ENCODE peak calls at places on chromosome 1, in nine cellular contexts. One of them, this sample, is unnamed.
A peak's percentile ranks its signal among the peaks of the same experiment; 100 is the strongest.

GRCh38 chr1:53652441-53653199 is 86.3 kb downstream of the GLIS1 start:
- DNase-seq in GM23338: no peak
- DNase-seq in stomach: no peak
- DNase-seq in endodermal cell: no peak
- DNase-seq in AG04450: no peak
- DNase-seq in esophagus squamous epithelium: no peak
- DNase-seq in left ventricle myocardium inferior: no peak
- DNase-seq in A549: no peak
- DNase-seq in heart right ventricle: no peak
- DNase-seq in this sample: no peak

GRCh38 chr1:34885405-34886247 is 26.1 kb upstream of the SMIM12 start:
- DNase-seq in GM23338: peak; percentile 90
- DNase-seq in stomach: peak; percentile 57
- DNase-seq in endodermal cell: peak; percentile 94
- DNase-seq in AG04450: no peak
- DNase-seq in esophagus squamous epithelium: no peak
- DNase-seq in left ventricle myocardium inferior: peak; percentile 64
- DNase-seq in A549: no peak
- DNase-seq in heart right ventricle: peak; percentile 42
- DNase-seq in this sample: no peak

GRCh38 chr1:96533820-96534219 is 187.8 kb upstream of the PTBP2 start:
- DNase-seq in GM23338: no peak
- DNase-seq in stomach: no peak
- DNase-seq in endodermal cell: no peak
- DNase-seq in AG04450: no peak
- DNase-seq in esophagus squamous epithelium: no peak
- DNase-seq in left ventricle myocardium inferior: no peak
- DNase-seq in A549: no peak
- DNase-seq in heart right ventricle: no peak
- DNase-seq in this sample: no peak

GRCh38 chr1:228887101-228887500 is 151.8 kb downstream of the RHOU start:
- DNase-seq in GM23338: no peak
- DNase-seq in stomach: no peak
- DNase-seq in endodermal cell: no peak
- DNase-seq in AG04450: no peak
- DNase-seq in esophagus squamous epithelium: no peak
- DNase-seq in left ventricle myocardium inferior: no peak
- DNase-seq in A549: no peak
- DNase-seq in heart right ventricle: no peak
- DNase-seq in this sample: no peak

GRCh38 chr1:46039571-46040052 is 92.8 kb downstream of the PIK3R3 start:
- DNase-seq in GM23338: no peak
- DNase-seq in stomach: no peak
- DNase-seq in endodermal cell: no peak
- DNase-seq in AG04450: no peak
- DNase-seq in esophagus squamous epithelium: no peak
- DNase-seq in left ventricle myocardium inferior: no peak
- DNase-seq in A549: no peak
- DNase-seq in heart right ventricle: peak; percentile 65
- DNase-seq in this sample: no peak

GRCh38 chr1:165891461-165891860 is 64.0 kb downstream of the UCK2 start:
- DNase-seq in GM23338: no peak
- DNase-seq in stomach: no peak
- DNase-seq in endodermal cell: no peak
- DNase-seq in AG04450: no peak
- DNase-seq in esophagus squamous epithelium: no peak
- DNase-seq in left ventricle myocardium inferior: no peak
- DNase-seq in A549: no peak
- DNase-seq in heart right ventricle: no peak
- DNase-seq in this sample: no peak

GRCh38 chr1:209404577-209404976 is 178.9 kb upstream of the CAMK1G start:
- DNase-seq in GM23338: no peak
- DNase-seq in stomach: no peak
- DNase-seq in endodermal cell: no peak
- DNase-seq in AG04450: no peak
- DNase-seq in esophagus squamous epithelium: no peak
- DNase-seq in left ventricle myocardium inferior: no peak
- DNase-seq in A549: no peak
- DNase-seq in heart right ventricle: no peak
- DNase-seq in this sample: no peak

GRCh38 chr1:235077571-235078479 is 50.8 kb downstream of the TOMM20 start:
- DNase-seq in GM23338: no peak
- DNase-seq in stomach: no peak
- DNase-seq in endodermal cell: no peak
- DNase-seq in AG04450: no peak
- DNase-seq in esophagus squamous epithelium: no peak
- DNase-seq in left ventricle myocardium inferior: no peak
- DNase-seq in A549: peak; percentile 40
- DNase-seq in heart right ventricle: no peak
- DNase-seq in this sample: no peak

GRCh38 chr1:245008761-245009160 is 144.4 kb upstream of the HNRNPU start:
- DNase-seq in GM23338: no peak
- DNase-seq in stomach: no peak
- DNase-seq in endodermal cell: no peak
- DNase-seq in AG04450: no peak
- DNase-seq in esophagus squamous epithelium: no peak
- DNase-seq in left ventricle myocardium inferior: no peak
- DNase-seq in A549: no peak
- DNase-seq in heart right ventricle: no peak
- DNase-seq in this sample: no peak

GRCh38 chr1:20430355-20431290 is 55.4 kb downstream of the CAMK2N1 start:
- DNase-seq in GM23338: peak; percentile 87
- DNase-seq in stomach: no peak
- DNase-seq in endodermal cell: peak; percentile 93
- DNase-seq in AG04450: no peak
- DNase-seq in esophagus squamous epithelium: no peak
- DNase-seq in left ventricle myocardium inferior: no peak
- DNase-seq in A549: peak; percentile 23
- DNase-seq in heart right ventricle: no peak
- DNase-seq in this sample: peak; percentile 9

DNA sequence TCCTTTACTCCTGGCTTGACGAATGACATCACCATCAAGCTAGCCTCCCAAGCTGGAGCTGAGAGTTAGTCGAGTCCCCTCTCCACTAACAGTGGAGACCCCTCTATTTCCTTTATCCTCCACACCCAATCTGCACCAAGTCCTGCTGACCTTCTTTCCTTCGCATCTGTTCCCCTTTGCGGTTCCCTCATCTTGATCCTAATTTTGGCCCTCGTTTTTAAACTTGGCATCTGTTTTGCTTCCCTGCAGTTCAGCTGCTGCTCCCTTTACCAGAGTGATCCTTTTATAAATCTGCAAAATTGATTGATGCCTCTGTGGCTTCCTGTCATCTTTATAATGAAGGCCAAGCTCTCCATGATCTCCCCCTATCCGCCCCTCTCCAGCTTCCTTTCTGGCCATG is 49.0 kb upstream of the TSPAN2 start:
- DNase-seq in GM23338: no peak
- DNase-seq in stomach: no peak
- DNase-seq in endodermal cell: no peak
- DNase-seq in AG04450: no peak
- DNase-seq in esophagus squamous epithelium: no peak
- DNase-seq in left ventricle myocardium inferior: no peak
- DNase-seq in A549: no peak
- DNase-seq in heart right ventricle: no peak
- DNase-seq in this sample: no peak
- H3K27ac ChIP-seq in GM23338: no peak overlapping the region
- H3K27ac ChIP-seq in stomach: no peak overlapping the region
- H3K27ac ChIP-seq in endodermal cell: no peak overlapping the region
- H3K27ac ChIP-seq in AG04450: no peak overlapping the region
- H3K27ac ChIP-seq in esophagus squamous epithelium: no peak overlapping the region
- H3K27ac ChIP-seq in left ventricle myocardium inferior: no peak overlapping the region
- H3K27ac ChIP-seq in A549: peak overlapping the region; percentile 88
- H3K27ac ChIP-seq in heart right ventricle: no peak overlapping the region
- H3K27ac ChIP-seq in this sample: no peak overlapping the region

GRCh38 chr1:223717695-223718363 is 5.5 kb downstream of the CAPN2 start:
- DNase-seq in GM23338: no peak
- DNase-seq in stomach: no peak
- DNase-seq in endodermal cell: peak; percentile 74
- DNase-seq in AG04450: no peak
- DNase-seq in esophagus squamous epithelium: no peak
- DNase-seq in left ventricle myocardium inferior: no peak
- DNase-seq in A549: no peak
- DNase-seq in heart right ventricle: no peak
- DNase-seq in this sample: no peak
- TF ChIP-seq CTCF in GM23338: peak; percentile 12
- TF ChIP-seq CTCF in stomach: no peak
- TF ChIP-seq CTCF in endodermal cell: peak; percentile 50
- TF ChIP-seq CTCF in AG04450: no peak
- TF ChIP-seq CTCF in esophagus squamous epithelium: no peak
- TF ChIP-seq CTCF in left ventricle myocardium inferior: no peak
- TF ChIP-seq CTCF in A549: no peak
- TF ChIP-seq CTCF in heart right ventricle: no peak
- TF ChIP-seq CTCF in this sample: no peak

GRCh38 chr1:28744184-28744583 is 7.4 kb downstream of the YTHDF2 start:
- DNase-seq in GM23338: no peak
- DNase-seq in stomach: no peak
- DNase-seq in endodermal cell: no peak
- DNase-seq in AG04450: no peak
- DNase-seq in esophagus squamous epithelium: no peak
- DNase-seq in left ventricle myocardium inferior: no peak
- DNase-seq in A549: no peak
- DNase-seq in heart right ventricle: no peak
- DNase-seq in this sample: no peak

GRCh38 chr1:28735961-28736449 is 735 bp upstream of the YTHDF2 start:
- DNase-seq in GM23338: peak; percentile 49
- DNase-seq in stomach: no peak
- DNase-seq in endodermal cell: no peak
- DNase-seq in AG04450: no peak
- DNase-seq in esophagus squamous epithelium: no peak
- DNase-seq in left ventricle myocardium inferior: no peak
- DNase-seq in A549: no peak
- DNase-seq in heart right ventricle: no peak
- DNase-seq in this sample: no peak

GRCh38 chr1:28737245-28738137 is 751 bp downstream of the YTHDF2 start:
- DNase-seq in GM23338: peak; percentile 86
- DNase-seq in stomach: peak; percentile 48
- DNase-seq in endodermal cell: peak; percentile 86
- DNase-seq in AG04450: no peak
- DNase-seq in esophagus squamous epithelium: no peak
- DNase-seq in left ventricle myocardium inferior: peak; percentile 24
- DNase-seq in A549: peak; percentile 57
- DNase-seq in heart right ventricle: peak; percentile 29
- DNase-seq in this sample: peak; percentile 37

GRCh38 chr1:28736450-28737244 is at the start of gene YTHDF2:
- DNase-seq in GM23338: peak; percentile 99
- DNase-seq in stomach: peak; percentile 98
- DNase-seq in endodermal cell: peak; percentile 99
- DNase-seq in AG04450: peak; percentile 82
- DNase-seq in esophagus squamous epithelium: peak; percentile 90
- DNase-seq in left ventricle myocardium inferior: peak; percentile 98
- DNase-seq in A549: peak; percentile 95
- DNase-seq in heart right ventricle: peak; percentile 98
- DNase-seq in this sample: peak; percentile 98

GRCh38 chr1:28740118-28740517 is 3.4 kb downstream of the YTHDF2 start:
- DNase-seq in GM23338: no peak
- DNase-seq in stomach: no peak
- DNase-seq in endodermal cell: no peak
- DNase-seq in AG04450: no peak
- DNase-seq in esophagus squamous epithelium: no peak
- DNase-seq in left ventricle myocardium inferior: no peak
- DNase-seq in A549: no peak
- DNase-seq in heart right ventricle: no peak
- DNase-seq in this sample: no peak
- H3K27ac ChIP-seq in GM23338: peak overlapping the region; percentile 24
- H3K27ac ChIP-seq in stomach: no peak overlapping the region
- H3K27ac ChIP-seq in endodermal cell: no peak overlapping the region
- H3K27ac ChIP-seq in AG04450: no peak overlapping the region
- H3K27ac ChIP-seq in esophagus squamous epithelium: peak overlapping the region; percentile 99
- H3K27ac ChIP-seq in left ventricle myocardium inferior: peak overlapping the region; percentile 41
- H3K27ac ChIP-seq in A549: no peak overlapping the region
- H3K27ac ChIP-seq in heart right ventricle: no peak overlapping the region
- H3K27ac ChIP-seq in this sample: no peak overlapping the region

GRCh38 chr1:12620142-12620865 is 2.3 kb upstream of the DHRS3 start:
- DNase-seq in GM23338: no peak
- DNase-seq in stomach: no peak
- DNase-seq in endodermal cell: no peak
- DNase-seq in AG04450: no peak
- DNase-seq in esophagus squamous epithelium: no peak
- DNase-seq in left ventricle myocardium inferior: no peak
- DNase-seq in A549: no peak
- DNase-seq in heart right ventricle: no peak
- DNase-seq in this sample: no peak

GRCh38 chr1:12622506-12622905 is 4.5 kb upstream of the DHRS3 start:
- DNase-seq in GM23338: no peak
- DNase-seq in stomach: peak; percentile 76
- DNase-seq in endodermal cell: no peak
- DNase-seq in AG04450: no peak
- DNase-seq in esophagus squamous epithelium: no peak
- DNase-seq in left ventricle myocardium inferior: no peak
- DNase-seq in A549: no peak
- DNase-seq in heart right ventricle: no peak
- DNase-seq in this sample: no peak

GRCh38 chr1:12619396-12620141 is 1.6 kb upstream of the DHRS3 start:
- DNase-seq in GM23338: peak; percentile 94
- DNase-seq in stomach: peak; percentile 92
- DNase-seq in endodermal cell: peak; percentile 96
- DNase-seq in AG04450: peak; percentile 77
- DNase-seq in esophagus squamous epithelium: no peak
- DNase-seq in left ventricle myocardium inferior: peak; percentile 88
- DNase-seq in A549: peak; percentile 86
- DNase-seq in heart right ventricle: peak; percentile 90
- DNase-seq in this sample: peak; percentile 56

GRCh38 chr1:12620931-12621330 is 2.9 kb upstream of the DHRS3 start:
- DNase-seq in GM23338: no peak
- DNase-seq in stomach: no peak
- DNase-seq in endodermal cell: no peak
- DNase-seq in AG04450: no peak
- DNase-seq in esophagus squamous epithelium: no peak
- DNase-seq in left ventricle myocardium inferior: no peak
- DNase-seq in A549: no peak
- DNase-seq in heart right ventricle: no peak
- DNase-seq in this sample: no peak

DNA sequence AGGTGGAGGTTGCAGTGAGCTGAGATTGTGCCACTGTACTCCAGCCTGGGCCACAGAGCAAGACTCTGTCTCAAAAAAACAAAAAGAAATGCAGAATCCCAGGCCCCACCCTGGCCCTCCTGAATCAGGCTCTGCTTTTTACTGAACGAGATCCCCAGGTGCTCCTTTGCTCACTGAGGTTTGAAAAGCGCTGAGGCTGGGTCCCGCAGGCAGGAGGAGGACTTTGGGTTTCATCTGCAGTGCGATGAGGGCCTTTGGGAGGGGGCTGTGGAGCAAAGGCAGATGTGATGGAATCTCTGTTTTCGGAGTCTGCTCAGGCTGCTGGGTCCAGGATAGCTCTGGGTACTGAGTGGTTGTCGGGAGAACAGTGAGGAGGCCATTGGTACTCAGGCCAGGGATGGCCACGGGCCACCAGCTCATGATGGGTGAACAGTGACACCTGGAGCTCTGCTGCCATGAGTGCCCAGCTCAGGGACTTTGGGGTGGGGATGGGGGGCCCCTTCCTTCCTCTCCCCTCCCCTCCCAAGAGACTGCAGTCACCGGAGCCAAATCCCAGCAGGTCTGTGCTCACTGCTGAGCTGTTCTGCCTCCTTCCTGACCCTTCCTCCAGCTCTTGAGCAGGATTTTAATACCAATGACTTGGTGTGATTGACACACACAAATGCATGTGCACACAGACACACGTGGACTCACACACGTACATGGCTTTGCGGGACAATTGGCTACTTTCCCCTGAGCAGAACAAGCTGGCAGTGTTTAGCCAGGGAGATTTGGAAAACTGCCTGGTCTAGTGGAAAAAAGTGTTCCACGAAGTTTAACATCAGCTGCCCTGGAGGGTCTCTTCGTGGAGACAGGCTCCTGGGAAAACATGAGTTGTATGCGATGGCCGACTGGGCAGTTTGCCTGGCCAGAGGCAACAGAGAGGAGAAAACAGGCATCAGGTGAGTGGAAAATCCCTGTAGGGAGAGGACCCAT is 3.6 kb upstream of the DHRS3 start:
- DNase-seq in GM23338: no peak
- DNase-seq in stomach: peak; percentile 57
- DNase-seq in endodermal cell: no peak
- DNase-seq in AG04450: no peak
- DNase-seq in esophagus squamous epithelium: no peak
- DNase-seq in left ventricle myocardium inferior: no peak
- DNase-seq in A549: no peak
- DNase-seq in heart right ventricle: peak; percentile 48
- DNase-seq in this sample: no peak
- TF ChIP-seq CTCF in GM23338: peak; percentile 8
- TF ChIP-seq CTCF in stomach: no peak
- TF ChIP-seq CTCF in endodermal cell: no peak
- TF ChIP-seq CTCF in AG04450: no peak
- TF ChIP-seq CTCF in esophagus squamous epithelium: no peak
- TF ChIP-seq CTCF in left ventricle myocardium inferior: no peak
- TF ChIP-seq CTCF in A549: no peak
- TF ChIP-seq CTCF in heart right ventricle: no peak
- TF ChIP-seq CTCF in this sample: no peak